ENCODE peak calls at places on chromosomes 2 and 18, in five cellular contexts. V is fibroblast of mammary gland, O is astrocyte, R is HCT116, L is HFFc6. Q is an unnamed sample.

GRCh38 chr2:285506-285905 is 2.4 kb downstream of the ALKAL2 start:
- DNase-seq in V (peak; percentile 74), O (peak; percentile 78), R (no peak), L (peak; percentile 79), Q (no peak)

GRCh38 chr2:170822292-170822884 is 5.7 kb downstream of the GAD1 start:
- DNase-seq in V (no peak), O (no peak), R (no peak), L (no peak), Q (peak; percentile 49)

GRCh38 chr18:46324556-46324955 is 220.4 kb downstream of the HAUS1 start:
- DNase-seq in V (peak; percentile 76), O (peak; percentile 64), R (peak; percentile 56), L (peak; percentile 55), Q (peak; percentile 64)

GRCh38 chr2:201618744-201619654 is 24.3 kb downstream of the TMEM237 start:
- DNase-seq in V (peak; percentile 73), O (peak; percentile 39), R (no peak), L (no peak), Q (peak; percentile 16)

GRCh38 chr18:808086-808485 is 4.0 kb downstream of the YES1 start:
- DNase-seq in V (peak; percentile 36), O (peak; percentile 26), R (no peak), L (no peak), Q (peak; percentile 55)

GRCh38 chr2:45264227-45265225 is 255.3 kb upstream of the SIX2 start:
- DNase-seq in V (peak; percentile 90), O (no peak), R (no peak), L (peak; percentile 19), Q (no peak)

GRCh38 chr18:11004294-11004693 is 145.1 kb downstream of the PIEZO2 start:
- DNase-seq in V (peak; percentile 21), O (no peak), R (no peak), L (no peak), Q (no peak)

GRCh38 chr2:10883880-10884529 is 27.7 kb upstream of the KCNF1 start:
- DNase-seq in V (no peak), O (no peak), R (no peak), L (no peak), Q (no peak)

GRCh38 chr2:164816900-164817299 is 24.7 kb downstream of the COBLL1 start:
- DNase-seq in V (no peak), O (no peak), R (no peak), L (no peak), Q (no peak)

GRCh38 chr2:13696601-13697000 is 935.9 kb upstream of the LRATD1 start:
- DNase-seq in V (no peak), O (no peak), R (no peak), L (no peak), Q (no peak)

GRCh38 chr2:177123048-177123447 is 89.5 kb upstream of the HNRNPA3 start:
- DNase-seq in V (no peak), O (no peak), R (no peak), L (no peak), Q (no peak)

GRCh38 chr2:4190548-4190947 is 487.2 kb downstream of the DCDC2C start:
- DNase-seq in V (no peak), O (no peak), R (no peak), L (no peak), Q (no peak)

GRCh38 chr18:63883617-63884016 is 3.9 kb upstream of the SERPINB2 start:
- DNase-seq in V (peak; percentile 10), O (no peak), R (no peak), L (no peak), Q (no peak)

GRCh38 chr2:175309799-175310198 is 128.3 kb upstream of the ATP5MC3 start:
- DNase-seq in V (peak; percentile 18), O (peak; percentile 4), R (peak; percentile 16), L (peak; percentile 15), Q (peak; percentile 74)

GRCh38 chr2:55970506-55970905 is 46.9 kb upstream of the EFEMP1 start:
- DNase-seq in V (peak; percentile 19), O (no peak), R (no peak), L (no peak), Q (no peak)

GRCh38 chr2:119218478-119219064 is 5.1 kb upstream of the STEAP3 start:
- DNase-seq in V (peak; percentile 70), O (peak; percentile 27), R (peak; percentile 40), L (peak; percentile 47), Q (peak; percentile 81)

GRCh38 chr18:48534364-48534763 is 4.5 kb upstream of the CTIF start:
- DNase-seq in V (peak; percentile 84), O (peak; percentile 49), R (no peak), L (peak; percentile 47), Q (no peak)

GRCh38 chr2:227939271-227940027 is 68.0 kb downstream of the DAW1 start:
- DNase-seq in V (peak; percentile 54), O (peak; percentile 4), R (peak; percentile 60), L (peak; percentile 27), Q (peak; percentile 95)

GRCh38 chr18:34697891-34698290 is 12.2 kb upstream of the DTNA start:
- DNase-seq in V (no peak), O (peak; percentile 51), R (no peak), L (no peak), Q (no peak)

GRCh38 chr18:5604778-5605177 is 61.0 kb upstream of the EPB41L3 start:
- DNase-seq in V (no peak), O (no peak), R (no peak), L (no peak), Q (no peak)

GRCh38 chr18:74609535-74609934 is 11.9 kb downstream of the ZNF407 start:
- DNase-seq in V (peak; percentile 90), O (peak; percentile 65), R (no peak), L (peak; percentile 77), Q (no peak)

DNA sequence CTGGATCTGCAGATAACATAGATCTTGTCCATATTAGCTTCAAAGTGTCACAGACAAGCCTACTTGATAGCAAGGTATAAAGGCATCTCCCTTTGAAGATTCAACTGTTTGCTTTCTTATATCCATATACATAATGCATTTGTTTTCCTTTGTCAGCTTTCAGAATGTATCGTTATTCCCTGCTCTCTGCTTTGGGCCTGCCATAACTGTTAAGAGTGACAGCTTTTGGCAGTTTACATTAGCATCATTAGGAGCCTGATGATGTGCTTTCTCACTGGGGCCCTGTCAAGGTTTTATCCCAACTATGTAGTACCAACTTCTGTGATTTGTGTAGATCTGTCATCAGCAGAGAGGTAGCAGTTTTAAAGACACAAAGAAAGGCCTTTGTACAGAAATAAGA is 604.2 kb upstream of the CDH7 start:
- DNase-seq in V (no peak), O (no peak), R (no peak), L (no peak), Q (no peak)
- TF ChIP-seq CTCF in V (no peak), O (no peak), R (no peak), L (no peak), Q (no peak)

GRCh38 chr2:101038455-101039255 is 36.6 kb downstream of the RPL31 start:
- DNase-seq in V (peak; percentile 19), O (no peak), R (peak; percentile 43), L (no peak), Q (peak; percentile 31)
- TF ChIP-seq CTCF in V (peak; percentile 63), O (peak; percentile 17), R (peak; percentile 81), L (peak; percentile 77), Q (peak; percentile 63)

GRCh38 chr2:192029089-192029488 is 165.6 kb downstream of the TMEFF2 start:
- DNase-seq in V (peak; percentile 46), O (no peak), R (peak; percentile 63), L (peak; percentile 36), Q (peak; percentile 53)
- TF ChIP-seq CTCF in V (peak; percentile 39), O (peak; percentile 10), R (peak; percentile 70), L (peak; percentile 63), Q (peak; percentile 34)

GRCh38 chr2:72913531-72914225 is 3.6 kb upstream of the EMX1 start:
- DNase-seq in V (no peak), O (no peak), R (no peak), L (no peak), Q (no peak)
- TF ChIP-seq CTCF in V (peak; percentile 17), O (no peak), R (peak; percentile 43), L (peak; percentile 22), Q (no peak)

DNA sequence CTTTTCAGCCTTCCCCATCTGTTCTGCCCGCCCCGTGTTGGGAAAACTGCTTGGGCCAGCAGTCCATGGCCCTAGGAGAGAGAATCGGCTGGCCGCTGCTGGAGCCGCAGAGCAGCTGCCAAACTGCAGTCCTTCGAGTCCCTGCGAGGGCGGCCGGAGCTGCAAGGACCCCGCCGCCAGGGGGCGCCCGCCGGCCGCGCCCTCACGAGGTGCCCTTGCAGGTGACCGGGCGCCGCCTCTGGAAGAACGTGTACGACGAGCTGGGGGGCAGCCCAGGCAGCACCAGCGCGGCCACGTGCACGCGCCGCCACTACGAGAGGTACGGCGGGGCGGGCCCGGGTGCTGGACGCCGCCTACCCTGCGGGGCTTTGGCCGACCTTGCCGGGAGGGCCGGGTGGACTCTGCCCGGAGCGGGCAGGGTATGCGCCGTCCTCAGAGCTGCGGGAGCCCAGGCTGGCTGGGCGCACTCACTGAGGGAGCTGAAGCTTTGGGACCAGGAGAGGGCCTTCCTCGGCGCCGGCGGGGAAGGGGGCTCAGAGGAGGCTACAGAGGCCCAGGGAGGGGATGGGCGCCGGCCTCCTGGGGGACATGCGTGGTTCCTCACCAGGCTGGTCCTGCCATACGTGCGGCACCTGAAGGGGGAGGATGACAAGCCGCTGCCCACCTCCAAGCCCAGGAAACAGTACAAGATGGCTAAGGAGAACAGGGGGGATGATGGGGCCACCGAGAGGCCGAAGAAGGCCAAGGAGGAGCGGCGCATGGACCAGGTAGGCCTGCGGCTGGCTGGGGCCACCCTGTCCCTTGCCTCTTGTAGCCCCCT is 13.6 kb downstream of the ARID5A start:
- DNase-seq in V (no peak), O (no peak), R (peak; percentile 67), L (no peak), Q (no peak)
- TF ChIP-seq CTCF in V (no peak), O (no peak), R (peak; percentile 91), L (peak; percentile 81), Q (no peak)

DNA sequence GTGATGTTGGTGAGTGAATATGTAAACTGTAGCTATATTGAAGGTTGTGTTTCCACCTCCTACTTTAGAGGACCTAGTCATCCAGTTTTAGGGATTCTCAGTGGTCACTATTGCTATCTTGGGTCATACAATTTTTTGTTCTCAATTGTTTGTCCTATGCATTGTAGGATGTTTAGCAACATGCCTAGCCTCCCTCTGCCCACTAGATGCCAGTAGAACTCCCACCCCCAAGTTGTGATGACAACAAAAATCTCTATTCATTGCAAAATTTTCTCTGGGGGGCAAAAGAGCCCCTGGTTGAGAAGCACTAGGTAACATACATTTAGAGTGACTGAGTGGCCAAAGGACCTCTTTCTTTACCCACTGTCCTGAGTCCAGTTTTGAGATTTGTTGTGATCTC is 87.3 kb downstream of the LRRTM4 start:
- DNase-seq in V (no peak), O (no peak), R (no peak), L (no peak), Q (peak; percentile 16)
- TF ChIP-seq CTCF in V (no peak), O (no peak), R (no peak), L (no peak), Q (peak; percentile 51)